ENCODE peak calls at places on chromosomes 6 and 20, in four cellular contexts. G is GM23338, K is AG04450, E is H9. C is an unnamed sample.

GRCh38 chr6:115706324-115706723 is 354.4 kb downstream of the FRK start:
- DNase-seq in G (no peak), K (no peak), E (no peak), C (no peak)

GRCh38 chr6:108114861-108115597 is 40.5 kb upstream of the OSTM1 start:
- DNase-seq in G (peak; percentile 87), K (peak; percentile 8), E (peak; percentile 78), C (peak; percentile 89)

GRCh38 chr6:165183496-165184140 is 125.8 kb downstream of the C6orf118 start:
- DNase-seq in G (no peak), K (no peak), E (no peak), C (no peak)

GRCh38 chr6:1554881-1555569 is 54.7 kb upstream of the FOXC1 start:
- DNase-seq in G (peak; percentile 65), K (no peak), E (peak; percentile 49), C (peak; percentile 78)

GRCh38 chr6:153130515-153131036 is 506 bp downstream of the RGS17 start:
- DNase-seq in G (peak; percentile 32), K (no peak), E (no peak), C (no peak)

GRCh38 chr20:25859649-25860530 is 163.2 kb upstream of the ZNF337 start:
- DNase-seq in G (peak; percentile 54), K (no peak), E (peak; percentile 73), C (peak; percentile 90)

GRCh38 chr6:88208736-88209135 is 42.6 kb upstream of the CNR1 start:
- DNase-seq in G (no peak), K (no peak), E (no peak), C (no peak)

GRCh38 chr20:33673411-33674293 is 576 bp downstream of the NECAB3 start:
- DNase-seq in G (no peak), K (no peak), E (no peak), C (no peak)

GRCh38 chr20:62845818-62846527 is 15.6 kb downstream of the TCFL5 start:
- DNase-seq in G (no peak), K (no peak), E (no peak), C (no peak)

GRCh38 chr6:149483302-149483701 is 1.5 kb downstream of the ZC3H12D start:
- DNase-seq in G (no peak), K (no peak), E (no peak), C (no peak)

GRCh38 chr6:41367700-41368099 is 32.3 kb downstream of the NCR2 start:
- DNase-seq in G (peak; percentile 92), K (peak; percentile 13), E (peak; percentile 88), C (peak; percentile 90)

GRCh38 chr6:50850860-50851259 is 32.2 kb downstream of the TFAP2B start:
- DNase-seq in G (no peak), K (no peak), E (peak; percentile 43), C (peak; percentile 73)

GRCh38 chr6:16472349-16473069 is 234.1 kb downstream of the GMPR start:
- DNase-seq in G (no peak), K (peak; percentile 72), E (no peak), C (no peak)

GRCh38 chr6:37302086-37302686 is 44.2 kb upstream of the TMEM217 start:
- DNase-seq in G (no peak), K (no peak), E (no peak), C (no peak)

GRCh38 chr6:84798257-84798656 is 33.9 kb upstream of the TBX18 start:
- DNase-seq in G (no peak), K (no peak), E (no peak), C (no peak)

GRCh38 chr6:136014454-136015421 is 163.2 kb downstream of the PDE7B start:
- DNase-seq in G (no peak), K (peak; percentile 99), E (no peak), C (no peak)

GRCh38 chr6:45423901-45424627 is 46.3 kb upstream of the SUPT3H start:
- DNase-seq in G (peak; percentile 64), K (no peak), E (peak; percentile 48), C (peak; percentile 65)

GRCh38 chr6:118509009-118509617 is 39.0 kb upstream of the PLN start:
- DNase-seq in G (peak; percentile 52), K (peak; percentile 4), E (no peak), C (peak; percentile 25)
- TF ChIP-seq CTCF in G (peak; percentile 86), K (peak; percentile 89), E (peak; percentile 82), C (peak; percentile 80)

DNA sequence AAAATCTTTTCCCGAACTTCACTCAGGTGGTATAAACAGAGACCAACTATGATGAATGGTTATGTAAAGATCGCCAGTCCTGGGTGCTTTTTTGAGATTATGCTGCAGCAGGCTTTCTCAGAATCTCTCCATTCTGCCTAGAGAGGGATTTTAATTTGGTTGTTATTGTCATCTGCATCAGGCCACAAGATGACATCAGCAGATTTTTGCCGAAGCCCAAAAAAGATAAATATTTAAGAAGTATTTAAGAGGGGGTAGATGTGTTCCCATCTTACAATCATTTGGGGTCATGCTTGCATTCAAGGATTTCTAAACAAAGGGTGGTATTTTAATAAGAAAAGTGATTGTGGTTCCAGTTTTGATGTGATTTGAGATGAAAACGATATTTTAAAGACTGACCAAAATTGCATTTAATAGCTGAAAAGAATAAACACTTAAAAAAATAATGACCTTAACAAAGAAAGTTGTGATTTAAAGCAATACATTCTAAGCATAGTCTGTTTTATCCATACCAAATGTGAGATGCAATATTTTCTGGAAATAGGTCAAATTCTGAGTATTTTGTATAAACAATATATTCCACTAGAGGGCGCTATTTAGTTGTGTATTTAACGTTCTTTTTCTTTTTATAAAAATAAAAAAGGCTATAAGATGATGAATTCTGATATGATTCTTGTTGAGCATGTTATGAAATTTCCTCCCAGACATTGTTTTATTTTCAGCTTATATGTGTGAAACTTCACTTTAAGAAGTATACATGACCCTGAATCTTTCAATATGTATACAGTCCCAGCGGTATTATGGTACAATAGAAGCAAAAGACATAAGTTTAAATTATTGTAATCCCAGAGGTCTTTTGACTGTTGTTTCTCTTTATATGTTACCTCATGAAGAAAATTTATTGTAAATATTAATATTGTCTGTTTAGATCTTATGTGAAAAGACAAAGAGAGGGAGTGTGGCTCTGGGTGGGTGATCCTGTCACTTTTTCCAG is 51.0 kb upstream of the ZFP64 start:
- DNase-seq in G (peak; percentile 66), K (no peak), E (no peak), C (peak; percentile 54)
- TF ChIP-seq CTCF in G (peak; percentile 89), K (peak; percentile 38), E (peak; percentile 85), C (peak; percentile 83)

DNA sequence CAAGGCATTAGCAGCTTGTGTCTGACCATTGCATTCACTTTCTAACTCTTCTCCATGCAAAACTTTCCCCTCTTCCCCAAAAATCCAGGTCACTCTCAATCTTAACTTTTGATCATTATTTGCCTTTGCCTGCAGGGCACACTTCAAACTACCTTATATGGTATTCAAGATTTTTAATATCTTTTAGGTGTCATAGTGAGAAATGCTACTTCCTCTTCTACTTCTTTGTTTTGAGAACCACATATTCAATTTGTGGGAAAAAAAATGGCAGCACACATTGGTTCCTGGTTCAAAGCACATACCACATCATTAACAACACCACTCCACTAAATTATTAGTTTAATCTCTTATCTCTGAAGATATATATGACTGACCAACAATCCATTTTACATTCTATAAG is 1267.0 kb upstream of the CITED2 start:
- DNase-seq in G (no peak), K (no peak), E (no peak), C (no peak)
- TF ChIP-seq CTCF in G (no peak), K (no peak), E (no peak), C (no peak)

GRCh38 chr6:57317060-57317943 is at the start of gene PRIM2:
- DNase-seq in G (peak; percentile 93), K (peak; percentile 41), E (peak; percentile 89), C (peak; percentile 85)
- TF ChIP-seq CTCF in G (no peak), K (no peak), E (no peak), C (no peak)

GRCh38 chr6:76881414-76881813 is 581.9 kb downstream of the HTR1B start:
- DNase-seq in G (no peak), K (no peak), E (no peak), C (no peak)

GRCh38 chr6:76876922-76877553 is 586.3 kb downstream of the HTR1B start:
- DNase-seq in G (peak; percentile 96), K (no peak), E (peak; percentile 84), C (peak; percentile 90)
- TF ChIP-seq CTCF in G (peak; percentile 86), K (no peak), E (peak; percentile 82), C (peak; percentile 78)